ENCODE peak calls at places on chromosomes 13 and 19, in five cellular contexts. One of them, this sample, is unnamed.

GRCh38 chr19:16066611-16067104 is 9.6 kb upstream of the TPM4 start:
- DNase-seq in transverse colon: peak
- DNase-seq in sigmoid colon: no peak
- DNase-seq in upper lobe of left lung: peak
- DNase-seq in right lobe of liver: no peak
- DNase-seq in this sample: no peak

GRCh38 chr19:35022460-35022859 is 7.8 kb upstream of the SCN1B start:
- DNase-seq in sigmoid colon: peak
- DNase-seq in transverse colon: no peak
- DNase-seq in upper lobe of left lung: no peak
- DNase-seq in right lobe of liver: no peak
- DNase-seq in this sample: no peak

GRCh38 chr19:16841391-16841926 is 12.3 kb downstream of the SIN3B start:
- DNase-seq in right lobe of liver: no peak
- DNase-seq in upper lobe of left lung: no peak
- DNase-seq in sigmoid colon: no peak
- DNase-seq in transverse colon: no peak
- DNase-seq in this sample: no peak

GRCh38 chr13:59319276-59319675 is 844.5 kb downstream of the DIAPH3 start:
- DNase-seq in right lobe of liver: no peak
- DNase-seq in upper lobe of left lung: no peak
- DNase-seq in sigmoid colon: no peak
- DNase-seq in transverse colon: no peak
- DNase-seq in this sample: no peak

GRCh38 chr13:28313579-28313978 is 175.2 kb downstream of the PAN3 start:
- DNase-seq in upper lobe of left lung: no peak
- DNase-seq in transverse colon: no peak
- DNase-seq in right lobe of liver: no peak
- DNase-seq in sigmoid colon: no peak
- DNase-seq in this sample: no peak

GRCh38 chr19:45098521-45099464 is 5.8 kb downstream of the PPP1R37 start:
- DNase-seq in transverse colon: no peak
- DNase-seq in right lobe of liver: no peak
- DNase-seq in sigmoid colon: no peak
- DNase-seq in upper lobe of left lung: no peak
- DNase-seq in this sample: no peak

GRCh38 chr13:38804536-38804935 is 117.7 kb downstream of the FREM2 start:
- DNase-seq in transverse colon: no peak
- DNase-seq in upper lobe of left lung: no peak
- DNase-seq in sigmoid colon: no peak
- DNase-seq in right lobe of liver: no peak
- DNase-seq in this sample: no peak

GRCh38 chr13:80012281-80012680 is 328.6 kb downstream of the SPRY2 start:
- DNase-seq in upper lobe of left lung: peak
- DNase-seq in sigmoid colon: no peak
- DNase-seq in transverse colon: no peak
- DNase-seq in right lobe of liver: no peak
- DNase-seq in this sample: no peak

GRCh38 chr13:43376596-43376995 is 353.2 kb downstream of the DNAJC15 start:
- DNase-seq in upper lobe of left lung: no peak
- DNase-seq in transverse colon: no peak
- DNase-seq in sigmoid colon: no peak
- DNase-seq in right lobe of liver: no peak
- DNase-seq in this sample: no peak

GRCh38 chr19:38317104-38317612 is 1.4 kb upstream of the YIF1B start:
- DNase-seq in sigmoid colon: no peak
- DNase-seq in upper lobe of left lung: peak
- DNase-seq in right lobe of liver: no peak
- DNase-seq in transverse colon: no peak
- DNase-seq in this sample: no peak
- TF ChIP-seq POLR2A in sigmoid colon: no peak
- TF ChIP-seq POLR2A in upper lobe of left lung: no peak
- TF ChIP-seq POLR2A in right lobe of liver: no peak
- TF ChIP-seq POLR2A in transverse colon: peak
- TF ChIP-seq POLR2A in this sample: no peak

GRCh38 chr19:47863514-47863936 is 4.5 kb downstream of the TPRX2 start:
- DNase-seq in right lobe of liver: peak
- DNase-seq in sigmoid colon: peak
- DNase-seq in upper lobe of left lung: peak
- DNase-seq in transverse colon: peak
- DNase-seq in this sample: peak
- H3K4me3 ChIP-seq in right lobe of liver: no peak
- H3K4me3 ChIP-seq in sigmoid colon: no peak
- H3K4me3 ChIP-seq in upper lobe of left lung: no peak
- H3K4me3 ChIP-seq in transverse colon: no peak
- H3K4me3 ChIP-seq in this sample: no peak

GRCh38 chr13:112941349-112941748 is 27.7 kb upstream of the MCF2L start:
- DNase-seq in sigmoid colon: no peak
- DNase-seq in right lobe of liver: no peak
- DNase-seq in transverse colon: no peak
- DNase-seq in upper lobe of left lung: peak
- DNase-seq in this sample: no peak
- TF ChIP-seq POLR2A in sigmoid colon: no peak
- TF ChIP-seq POLR2A in right lobe of liver: no peak
- TF ChIP-seq POLR2A in transverse colon: no peak
- TF ChIP-seq POLR2A in upper lobe of left lung: no peak
- TF ChIP-seq POLR2A in this sample: no peak

DNA sequence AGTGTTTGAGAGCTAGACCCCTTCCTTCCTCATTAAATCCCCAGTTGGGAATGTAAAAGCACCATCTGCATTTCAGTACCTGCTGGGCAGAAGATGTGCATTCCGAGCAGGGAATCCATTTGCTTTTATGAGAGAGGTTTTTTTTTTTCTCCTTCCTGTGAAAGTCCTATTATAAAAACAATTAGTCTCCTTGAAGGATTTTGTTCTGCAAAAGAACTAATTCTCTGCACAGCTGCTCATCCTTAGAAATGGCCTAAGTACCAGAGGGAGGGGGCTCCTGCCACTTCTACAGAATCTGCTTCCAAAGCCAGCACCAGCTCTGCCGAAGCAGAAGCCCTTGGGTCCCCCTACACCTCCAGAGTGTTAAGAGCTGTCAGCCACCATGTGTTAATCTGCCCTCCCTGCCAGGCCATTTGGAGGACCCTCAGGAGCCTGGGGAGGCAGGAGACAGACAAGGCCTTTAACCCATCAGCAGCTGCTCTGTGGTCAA is 36.4 kb upstream of the SERPINE3 start:
- DNase-seq in upper lobe of left lung: no peak
- DNase-seq in transverse colon: no peak
- DNase-seq in right lobe of liver: no peak
- DNase-seq in sigmoid colon: no peak
- DNase-seq in this sample: no peak
- H3K4me3 ChIP-seq in upper lobe of left lung: no peak
- H3K4me3 ChIP-seq in transverse colon: no peak
- H3K4me3 ChIP-seq in right lobe of liver: no peak
- H3K4me3 ChIP-seq in sigmoid colon: no peak
- H3K4me3 ChIP-seq in this sample: no peak

GRCh38 chr13:33087790-33088189 is 71.6 kb downstream of the KL start:
- DNase-seq in sigmoid colon: no peak
- DNase-seq in upper lobe of left lung: no peak
- DNase-seq in right lobe of liver: no peak
- DNase-seq in transverse colon: no peak
- DNase-seq in this sample: no peak

GRCh38 chr13:33096886-33097610 is 80.8 kb downstream of the KL start:
- DNase-seq in sigmoid colon: no peak
- DNase-seq in upper lobe of left lung: no peak
- DNase-seq in right lobe of liver: no peak
- DNase-seq in transverse colon: no peak
- DNase-seq in this sample: no peak

GRCh38 chr13:33089311-33089710 is 73.1 kb downstream of the KL start:
- DNase-seq in sigmoid colon: no peak
- DNase-seq in transverse colon: no peak
- DNase-seq in upper lobe of left lung: no peak
- DNase-seq in right lobe of liver: no peak
- DNase-seq in this sample: no peak

GRCh38 chr13:33090755-33091454 is 74.7 kb downstream of the KL start:
- DNase-seq in upper lobe of left lung: no peak
- DNase-seq in right lobe of liver: no peak
- DNase-seq in transverse colon: no peak
- DNase-seq in sigmoid colon: no peak
- DNase-seq in this sample: no peak

GRCh38 chr13:33092422-33092987 is 76.3 kb downstream of the KL start:
- DNase-seq in sigmoid colon: no peak
- DNase-seq in right lobe of liver: no peak
- DNase-seq in transverse colon: no peak
- DNase-seq in upper lobe of left lung: no peak
- DNase-seq in this sample: no peak
- TF ChIP-seq POLR2A in sigmoid colon: no peak
- TF ChIP-seq POLR2A in right lobe of liver: no peak
- TF ChIP-seq POLR2A in transverse colon: no peak
- TF ChIP-seq POLR2A in upper lobe of left lung: no peak
- TF ChIP-seq POLR2A in this sample: no peak

GRCh38 chr13:92676246-92676645 is 550.4 kb upstream of the GPC6 start:
- DNase-seq in upper lobe of left lung: no peak
- DNase-seq in sigmoid colon: no peak
- DNase-seq in right lobe of liver: no peak
- DNase-seq in transverse colon: no peak
- DNase-seq in this sample: no peak

GRCh38 chr13:92677571-92677970 is 549.0 kb upstream of the GPC6 start:
- DNase-seq in sigmoid colon: no peak
- DNase-seq in upper lobe of left lung: no peak
- DNase-seq in transverse colon: no peak
- DNase-seq in right lobe of liver: no peak
- DNase-seq in this sample: no peak

DNA sequence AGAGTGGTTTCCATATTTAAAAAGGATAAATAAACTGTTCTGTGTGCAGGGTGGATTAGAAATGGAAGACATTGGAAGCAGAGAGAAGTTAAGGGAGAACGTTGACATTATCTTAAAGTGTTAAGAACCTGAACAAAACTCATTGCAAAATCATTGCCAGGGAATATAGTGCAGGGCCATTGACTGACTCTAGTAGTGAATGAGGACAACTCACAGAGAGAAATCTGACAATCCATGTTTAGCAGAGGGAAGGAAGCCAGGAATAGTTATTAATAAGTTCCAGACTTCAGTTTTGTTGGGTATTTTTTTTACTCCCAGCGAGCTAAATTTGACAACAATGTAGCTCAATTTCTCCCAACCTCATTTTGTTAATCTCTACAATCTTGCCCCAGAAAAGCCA is 554.8 kb upstream of the GPC6 start:
- DNase-seq in right lobe of liver: no peak
- DNase-seq in transverse colon: no peak
- DNase-seq in upper lobe of left lung: no peak
- DNase-seq in sigmoid colon: no peak
- DNase-seq in this sample: no peak
- H3K4me3 ChIP-seq in right lobe of liver: no peak
- H3K4me3 ChIP-seq in transverse colon: no peak
- H3K4me3 ChIP-seq in upper lobe of left lung: no peak
- H3K4me3 ChIP-seq in sigmoid colon: no peak
- H3K4me3 ChIP-seq in this sample: no peak

GRCh38 chr19:510606-511100 is 3.4 kb downstream of the TPGS1 start:
- DNase-seq in sigmoid colon: peak
- DNase-seq in transverse colon: peak
- DNase-seq in upper lobe of left lung: peak
- DNase-seq in right lobe of liver: peak
- DNase-seq in this sample: no peak
- TF ChIP-seq POLR2A in sigmoid colon: no peak
- TF ChIP-seq POLR2A in transverse colon: no peak
- TF ChIP-seq POLR2A in upper lobe of left lung: no peak
- TF ChIP-seq POLR2A in right lobe of liver: no peak
- TF ChIP-seq POLR2A in this sample: no peak

DNA sequence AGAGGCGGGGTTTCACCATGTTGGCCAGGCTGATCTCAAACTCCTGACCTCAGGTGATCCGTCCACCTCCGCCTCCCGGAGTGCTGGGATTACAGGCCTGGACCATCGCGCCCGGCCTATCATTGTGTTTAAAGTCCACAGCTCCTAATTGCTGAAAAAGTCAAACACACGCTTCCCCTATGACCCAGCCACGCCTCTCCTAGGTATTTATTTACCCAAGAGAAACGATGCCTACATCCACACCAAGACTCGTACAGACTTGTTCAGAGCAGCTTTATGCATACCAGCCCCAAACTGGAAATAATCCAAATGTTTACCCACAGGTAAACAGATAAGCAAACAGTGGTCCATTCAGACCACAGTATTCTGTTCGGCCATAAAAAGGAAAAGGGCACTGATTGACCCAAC is 15.1 kb downstream of the ZNRF4 start:
- DNase-seq in sigmoid colon: no peak
- DNase-seq in upper lobe of left lung: no peak
- DNase-seq in transverse colon: peak
- DNase-seq in right lobe of liver: no peak
- DNase-seq in this sample: peak
- H3K4me3 ChIP-seq in sigmoid colon: no peak
- H3K4me3 ChIP-seq in upper lobe of left lung: no peak
- H3K4me3 ChIP-seq in transverse colon: no peak
- H3K4me3 ChIP-seq in right lobe of liver: no peak
- H3K4me3 ChIP-seq in this sample: no peak

GRCh38 chr19:49681830-49682229 is 4.8 kb downstream of the PRMT1 start:
- DNase-seq in transverse colon: no peak
- DNase-seq in sigmoid colon: no peak
- DNase-seq in right lobe of liver: no peak
- DNase-seq in upper lobe of left lung: no peak
- DNase-seq in this sample: no peak
- TF ChIP-seq POLR2A in transverse colon: no peak
- TF ChIP-seq POLR2A in sigmoid colon: no peak
- TF ChIP-seq POLR2A in right lobe of liver: no peak
- TF ChIP-seq POLR2A in upper lobe of left lung: no peak
- TF ChIP-seq POLR2A in this sample: no peak

This sample was measured in lower leg skin.